ENCODE peak calls at places on chromosomes 7 and 10, in five cellular contexts. R is SK-N-SH, T is HepG2, G is HEK293T, F is GM12878. Q is an unnamed sample.
A peak's percentile ranks its signal among the peaks of the same experiment; 100 is the strongest.

GRCh38 chr10:58361353-58361752 is 23.9 kb upstream of the TFAM start:
- DNase-seq in R (no peak), T (no peak), G (no peak), F (no peak), Q (no peak)

GRCh38 chr7:69211336-69211735 is 386.9 kb upstream of the AUTS2 start:
- DNase-seq in R (no peak), T (no peak), G (no peak), F (no peak), Q (no peak)

GRCh38 chr10:3544561-3544960 is 240.4 kb downstream of the KLF6 start:
- DNase-seq in R (no peak), T (no peak), G (no peak), F (no peak), Q (no peak)

GRCh38 chr7:2760098-2760889 is 72.3 kb downstream of the AMZ1 start:
- DNase-seq in R (peak; percentile 85), T (peak; percentile 46), G (peak; percentile 60), F (no peak), Q (peak; percentile 35)

GRCh38 chr10:127088908-127089307 is 107.5 kb downstream of the INSYN2A start:
- DNase-seq in R (no peak), T (no peak), G (no peak), F (no peak), Q (no peak)

GRCh38 chr7:41910916-41911315 is 208.0 kb upstream of the INHBA start:
- DNase-seq in R (no peak), T (no peak), G (no peak), F (no peak), Q (no peak)

GRCh38 chr10:111077715-111078504 is 1.1 kb downstream of the ADRA2A start:
- DNase-seq in R (peak; percentile 77), T (no peak), G (peak; percentile 3), F (no peak), Q (no peak)

GRCh38 chr10:107689318-107689717 is 524.8 kb upstream of the SORCS1 start:
- DNase-seq in R (no peak), T (no peak), G (no peak), F (no peak), Q (no peak)

GRCh38 chr10:86077871-86078638 is 288.5 kb downstream of the GRID1 start:
- DNase-seq in R (no peak), T (no peak), G (no peak), F (no peak), Q (no peak)

GRCh38 chr7:154388999-154389398 is 336.8 kb downstream of the DPP6 start:
- DNase-seq in R (peak; percentile 29), T (no peak), G (no peak), F (no peak), Q (no peak)

GRCh38 chr7:112449353-112449752 is 907 bp upstream of the IFRD1 start:
- DNase-seq in R (no peak), T (peak; percentile 60), G (no peak), F (no peak), Q (peak; percentile 49)

GRCh38 chr10:102227050-102227449 is 951 bp downstream of the ELOVL3 start:
- DNase-seq in R (no peak), T (peak; percentile 53), G (no peak), F (no peak), Q (no peak)

GRCh38 chr10:97053285-97053684 is 132.5 kb downstream of the SLIT1 start:
- DNase-seq in R (peak; percentile 60), T (no peak), G (no peak), F (no peak), Q (no peak)
- TF ChIP-seq FOXM1 in R (no peak), T (no peak), G (no peak), F (no peak), Q (no peak)

GRCh38 chr7:12726908-12727307 is 39.5 kb downstream of the ARL4A start:
- DNase-seq in R (no peak), T (no peak), G (no peak), F (no peak), Q (no peak)
- TF ChIP-seq FOXM1 in R (no peak), T (no peak), G (no peak), F (no peak), Q (no peak)

DNA sequence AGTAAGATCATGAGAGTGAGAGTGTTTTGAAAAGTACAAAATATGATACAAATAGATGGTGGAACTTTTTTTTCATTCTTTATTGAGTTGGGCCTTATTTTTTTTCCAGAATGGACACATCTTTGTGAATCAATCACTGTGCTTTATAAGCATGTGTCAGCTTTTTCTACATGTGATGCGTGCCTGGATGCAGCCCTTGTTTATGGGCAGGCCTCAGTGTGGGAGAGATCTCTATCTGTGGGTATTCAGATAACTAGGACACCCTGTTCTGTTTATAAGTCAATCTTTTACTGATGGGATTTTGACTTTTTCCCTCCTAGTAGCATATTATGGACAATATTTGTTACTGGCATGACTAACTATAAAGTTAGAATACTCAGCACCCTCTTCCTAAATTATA is 42.9 kb upstream of the IKZF1 start:
- DNase-seq in R (no peak), T (no peak), G (no peak), F (no peak), Q (no peak)
- TF ChIP-seq FOXM1 in R (no peak), T (no peak), G (no peak), F (no peak), Q (no peak)

GRCh38 chr10:69883256-69883655 is 81.5 kb downstream of the COL13A1 start:
- DNase-seq in R (no peak), T (peak; percentile 47), G (peak; percentile 23), F (no peak), Q (peak; percentile 37)

GRCh38 chr10:69878951-69879350 is 77.2 kb downstream of the COL13A1 start:
- DNase-seq in R (no peak), T (no peak), G (no peak), F (no peak), Q (no peak)

GRCh38 chr10:69881202-69881601 is 79.5 kb downstream of the COL13A1 start:
- DNase-seq in R (no peak), T (no peak), G (no peak), F (no peak), Q (no peak)

GRCh38 chr10:69879628-69880257 is 78.0 kb downstream of the COL13A1 start:
- DNase-seq in R (no peak), T (peak; percentile 55), G (no peak), F (no peak), Q (no peak)

GRCh38 chr10:69880301-69881081 is 78.8 kb downstream of the COL13A1 start:
- DNase-seq in R (no peak), T (no peak), G (no peak), F (no peak), Q (no peak)
- TF ChIP-seq FOXM1 in R (no peak), T (no peak), G (no peak), F (no peak), Q (no peak)

GRCh38 chr7:31175672-31176071 is 123.6 kb downstream of the ADCYAP1R1 start:
- DNase-seq in R (no peak), T (peak; percentile 10), G (peak; percentile 23), F (no peak), Q (peak; percentile 4)
- TF ChIP-seq FOXM1 in R (no peak), T (no peak), G (no peak), F (no peak), Q (no peak)

GRCh38 chr7:157690833-157691382 is 354.1 kb downstream of the DNAJB6 start:
- DNase-seq in R (peak; percentile 99), T (peak; percentile 7), G (peak; percentile 69), F (no peak), Q (no peak)
- TF ChIP-seq FOXM1 in R (no peak), T (no peak), G (no peak), F (no peak), Q (no peak)

DNA sequence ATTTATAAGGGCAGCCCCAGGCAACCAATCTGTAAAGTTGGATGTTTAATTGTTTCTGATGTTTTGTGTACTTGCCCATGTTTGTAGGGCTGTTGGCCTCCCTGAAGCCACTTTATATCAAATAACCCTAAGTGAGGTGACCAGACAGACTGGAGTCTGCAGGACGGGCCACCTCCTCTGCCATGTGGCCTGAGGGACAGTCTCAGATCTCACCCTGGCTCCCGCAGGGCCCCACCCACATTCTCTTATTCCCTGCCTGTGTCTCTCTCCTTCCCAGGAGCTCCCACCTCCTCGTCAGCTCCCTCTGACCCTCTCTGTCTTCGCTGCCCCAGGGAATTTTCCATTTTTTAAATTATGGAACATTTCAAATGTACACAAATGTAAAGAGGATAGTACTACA is 9.5 kb upstream of the C10orf71 start:
- DNase-seq in R (peak; percentile 39), T (no peak), G (no peak), F (no peak), Q (no peak)
- TF ChIP-seq FOXM1 in R (no peak), T (no peak), G (no peak), F (no peak), Q (no peak)

GRCh38 chr7:82810558-82811259 is 352.0 kb downstream of the PCLO start:
- DNase-seq in R (peak; percentile 67), T (peak; percentile 18), G (peak; percentile 31), F (no peak), Q (peak; percentile 7)
- TF ChIP-seq FOXM1 in R (no peak), T (no peak), G (no peak), F (no peak), Q (no peak)